ENCODE peak calls at places on chromosomes 2 and 18, in eight cellular contexts. D is GM12864; C is left kidney; G is T-helper 1 cell; N is stimulated activated CD4-positive, alpha-beta T cell treated with anti-CD3 and anti-CD28 coated beads, Interleukin-4, amount 100 ng/mL, for 48 hours; M is AML-193; I is stimulated activated CD8-positive, alpha-beta memory T cell treated with anti-CD3 and anti-CD28 coated beads, Interleukin-4, amount 100 ng/mL, for 4 hours; A is NCI-H2029 treated with DMSO at 0.1 percent for 48 hours. V is an unnamed sample.

GRCh38 chr2:168295051-168295450 is 47.7 kb upstream of the STK39 start:
- DNase-seq in D (no peak), C (no peak), G (no peak), N (no peak), M (no peak), I (no peak), A (no peak), V (no peak)

GRCh38 chr2:45643095-45643494 is 8.4 kb upstream of the PRKCE start:
- DNase-seq in D (no peak), C (peak; percentile 44), G (no peak), N (no peak), M (no peak), I (no peak), A (no peak), V (no peak)

GRCh38 chr2:233414777-233415570 is 60.7 kb downstream of the DGKD start:
- DNase-seq in D (no peak), C (no peak), G (no peak), N (peak; percentile 41), M (no peak), I (no peak), A (peak; percentile 43), V (peak; percentile 59)

GRCh38 chr2:215736653-215737290 is 276.6 kb downstream of the MREG start:
- DNase-seq in D (no peak), C (peak; percentile 16), G (no peak), N (no peak), M (no peak), I (no peak), A (no peak), V (peak; percentile 92)

GRCh38 chr18:69956655-69957054 is 9.0 kb upstream of the CD226 start:
- DNase-seq in D (no peak), C (peak; percentile 50), G (no peak), N (no peak), M (no peak), I (no peak), A (no peak), V (no peak)

GRCh38 chr2:220574038-220574437 is 946.6 kb downstream of the SLC4A3 start:
- DNase-seq in D (no peak), C (no peak), G (no peak), N (no peak), M (no peak), I (no peak), A (no peak), V (no peak)

GRCh38 chr2:41963661-41964525 is 83.9 kb upstream of the PKDCC start:
- DNase-seq in D (no peak), C (peak; percentile 97), G (no peak), N (no peak), M (no peak), I (no peak), A (peak; percentile 52), V (peak; percentile 52)

GRCh38 chr2:160355080-160355479 is 138.5 kb downstream of the RBMS1 start:
- DNase-seq in D (no peak), C (no peak), G (no peak), N (no peak), M (no peak), I (no peak), A (no peak), V (no peak)

GRCh38 chr18:48862678-48863270 is 88.0 kb downstream of the SMAD7 start:
- DNase-seq in D (no peak), C (no peak), G (no peak), N (no peak), M (no peak), I (no peak), A (no peak), V (no peak)

GRCh38 chr2:231144896-231145295 is 20.1 kb upstream of the HTR2B start:
- DNase-seq in D (no peak), C (no peak), G (no peak), N (no peak), M (no peak), I (no peak), A (no peak), V (no peak)